ENCODE peak calls at places on chromosome 3, in four cellular contexts. One of them, this sample, is unnamed.

GRCh38 chr3:57066471-57066870 is 6.0 kb downstream of the SPATA12 start:
- DNase-seq in A549: no peak
- DNase-seq in endothelial cell: no peak
- DNase-seq in AG09309: no peak
- DNase-seq in this sample: no peak

GRCh38 chr3:53171109-53171453 is 10.1 kb downstream of the PRKCD start:
- DNase-seq in endothelial cell: no peak
- DNase-seq in AG09309: no peak
- DNase-seq in A549: no peak
- DNase-seq in this sample: no peak

GRCh38 chr3:30098206-30098605 is 508.2 kb upstream of the TGFBR2 start:
- DNase-seq in A549: no peak
- DNase-seq in endothelial cell: no peak
- DNase-seq in AG09309: no peak
- DNase-seq in this sample: no peak

GRCh38 chr3:126982125-126982521 is 792 bp upstream of the PLXNA1 start:
- DNase-seq in AG09309: no peak
- DNase-seq in endothelial cell: no peak
- DNase-seq in A549: no peak
- DNase-seq in this sample: no peak

GRCh38 chr3:195198424-195199346 is 72.3 kb downstream of the XXYLT1 start:
- DNase-seq in endothelial cell: no peak
- DNase-seq in A549: no peak
- DNase-seq in AG09309: no peak
- DNase-seq in this sample: peak

GRCh38 chr3:143216709-143217182 is 97.2 kb downstream of the CHST2 start:
- DNase-seq in A549: no peak
- DNase-seq in AG09309: no peak
- DNase-seq in endothelial cell: no peak
- DNase-seq in this sample: no peak

GRCh38 chr3:31196881-31197364 is 302.5 kb upstream of the GADL1 start:
- DNase-seq in AG09309: peak
- DNase-seq in A549: no peak
- DNase-seq in endothelial cell: no peak
- DNase-seq in this sample: no peak

GRCh38 chr3:31635586-31635985 is 102.9 kb downstream of the STT3B start:
- DNase-seq in AG09309: no peak
- DNase-seq in A549: no peak
- DNase-seq in endothelial cell: no peak
- DNase-seq in this sample: no peak

GRCh38 chr3:155386817-155387403 is 93.4 kb upstream of the STRIT1 start:
- DNase-seq in AG09309: no peak
- DNase-seq in A549: no peak
- DNase-seq in endothelial cell: no peak
- DNase-seq in this sample: no peak

GRCh38 chr3:47347217-47347801 is 33.5 kb upstream of the PTPN23 start:
- DNase-seq in A549: no peak
- DNase-seq in endothelial cell: no peak
- DNase-seq in AG09309: peak
- DNase-seq in this sample: no peak

GRCh38 chr3:71201939-71202338 is 381.6 kb downstream of the FOXP1 start:
- DNase-seq in A549: no peak
- DNase-seq in AG09309: no peak
- DNase-seq in endothelial cell: no peak
- DNase-seq in this sample: no peak

GRCh38 chr3:190116551-190117067 is 4.1 kb downstream of the P3H2 start:
- DNase-seq in A549: peak
- DNase-seq in AG09309: no peak
- DNase-seq in endothelial cell: no peak
- DNase-seq in this sample: no peak

GRCh38 chr3:16103472-16103871 is 71.0 kb upstream of the GALNT15 start:
- DNase-seq in A549: no peak
- DNase-seq in endothelial cell: no peak
- DNase-seq in AG09309: no peak
- DNase-seq in this sample: no peak

GRCh38 chr3:192831111-192831644 is 86.5 kb downstream of the MB21D2 start:
- DNase-seq in AG09309: peak
- DNase-seq in endothelial cell: no peak
- DNase-seq in A549: no peak
- DNase-seq in this sample: no peak

GRCh38 chr3:59243476-59243875 is 193.7 kb upstream of the CFAP20DC start:
- DNase-seq in endothelial cell: no peak
- DNase-seq in A549: no peak
- DNase-seq in AG09309: no peak
- DNase-seq in this sample: no peak

GRCh38 chr3:157290761-157291160 is 130.8 kb upstream of the CCNL1 start:
- DNase-seq in AG09309: peak
- DNase-seq in A549: no peak
- DNase-seq in endothelial cell: no peak
- DNase-seq in this sample: no peak

GRCh38 chr3:107128942-107129341 is 248.3 kb upstream of the CCDC54 start:
- DNase-seq in AG09309: no peak
- DNase-seq in endothelial cell: no peak
- DNase-seq in A549: no peak
- DNase-seq in this sample: no peak

GRCh38 chr3:20914260-20914659 is 728.3 kb upstream of the SGO1 start:
- DNase-seq in AG09309: no peak
- DNase-seq in endothelial cell: no peak
- DNase-seq in A549: no peak
- DNase-seq in this sample: no peak

GRCh38 chr3:156174229-156174847 is 54.0 kb downstream of the KCNAB1 start:
- DNase-seq in AG09309: no peak
- DNase-seq in A549: peak
- DNase-seq in endothelial cell: no peak
- DNase-seq in this sample: no peak

GRCh38 chr3:72848703-72849081 is 447 bp upstream of the SHQ1 start:
- DNase-seq in AG09309: no peak
- DNase-seq in endothelial cell: no peak
- DNase-seq in A549: no peak
- DNase-seq in this sample: no peak

GRCh38 chr3:161275919-161276318 is 54.8 kb downstream of the NMD3 start:
- DNase-seq in A549: no peak
- DNase-seq in endothelial cell: no peak
- DNase-seq in AG09309: no peak
- DNase-seq in this sample: peak

GRCh38 chr3:146283796-146284485 is 33.0 kb upstream of the PLSCR4 start:
- DNase-seq in AG09309: no peak
- DNase-seq in A549: no peak
- DNase-seq in endothelial cell: no peak
- DNase-seq in this sample: no peak

GRCh38 chr3:4720316-4721075 is 227.3 kb downstream of the ITPR1 start:
- DNase-seq in endothelial cell: peak
- DNase-seq in AG09309: peak
- DNase-seq in A549: peak
- DNase-seq in this sample: peak

GRCh38 chr3:102471001-102471400 is 36.2 kb downstream of the ZPLD1 start:
- DNase-seq in A549: no peak
- DNase-seq in AG09309: no peak
- DNase-seq in endothelial cell: peak
- DNase-seq in this sample: no peak

GRCh38 chr3:149999421-149999820 is 28.7 kb upstream of the PFN2 start:
- DNase-seq in endothelial cell: no peak
- DNase-seq in AG09309: no peak
- DNase-seq in A549: no peak
- DNase-seq in this sample: no peak

GRCh38 chr3:46881819-46882376 is 4.4 kb downstream of the PTH1R start:
- DNase-seq in A549: no peak
- DNase-seq in AG09309: no peak
- DNase-seq in endothelial cell: no peak
- DNase-seq in this sample: no peak

GRCh38 chr3:126013742-126014141 is 44.8 kb downstream of the ROPN1B start:
- DNase-seq in AG09309: no peak
- DNase-seq in A549: no peak
- DNase-seq in endothelial cell: no peak
- DNase-seq in this sample: no peak

GRCh38 chr3:17431004-17431403 is 311.4 kb downstream of the TBC1D5 start:
- DNase-seq in endothelial cell: no peak
- DNase-seq in A549: peak
- DNase-seq in AG09309: no peak
- DNase-seq in this sample: peak

This sample was measured in small intestine.